ENCODE peak calls at places on chromosomes 13 and 19, in nine cellular contexts. V is transverse colon, S is ovary, B is GM12892, Q is esophagus squamous epithelium, O is stomach, R is adrenal gland, D is IMR-90, E is breast epithelium. P is an unnamed sample.

GRCh38 chr19:47375694-47376588 is 26.8 kb downstream of the DHX34 start:
- DNase-seq in V (no peak), S (no peak), B (no peak), Q (no peak), O (no peak), R (no peak), D (no peak), E (no peak), P (no peak)

GRCh38 chr13:30253830-30254229 is 53.5 kb downstream of the KATNAL1 start:
- DNase-seq in V (no peak), S (no peak), B (no peak), Q (no peak), O (no peak), R (no peak), D (no peak), E (no peak), P (no peak)

GRCh38 chr13:41680900-41681299 is 223.6 kb downstream of the RGCC start:
- DNase-seq in V (no peak), S (no peak), B (no peak), Q (no peak), O (no peak), R (no peak), D (no peak), E (no peak), P (no peak)

GRCh38 chr19:17333611-17334413 is 843 bp downstream of the ANO8 start:
- DNase-seq in V (peak; percentile 53), S (no peak), B (peak; percentile 74), Q (no peak), O (peak; percentile 64), R (peak; percentile 88), D (peak; percentile 80), E (no peak), P (no peak)

GRCh38 chr13:110635405-110636002 is 20.2 kb downstream of the NAXD start:
- DNase-seq in V (no peak), S (no peak), B (no peak), Q (no peak), O (no peak), R (no peak), D (no peak), E (no peak), P (no peak)

GRCh38 chr19:14735915-14736314 is 42.4 kb downstream of the ADGRE2 start:
- DNase-seq in V (no peak), S (no peak), B (no peak), Q (no peak), O (no peak), R (no peak), D (no peak), E (no peak), P (no peak)

GRCh38 chr13:38674208-38674607 is 12.7 kb upstream of the FREM2 start:
- DNase-seq in V (no peak), S (no peak), B (no peak), Q (no peak), O (no peak), R (no peak), D (no peak), E (no peak), P (no peak)

GRCh38 chr13:44426461-44426860 is 52.8 kb downstream of the SERP2 start:
- DNase-seq in V (no peak), S (no peak), B (no peak), Q (no peak), O (no peak), R (no peak), D (no peak), E (no peak), P (peak; percentile 6)

GRCh38 chr13:19154843-19155242 is 26.8 kb downstream of the TUBA3C start:
- DNase-seq in V (no peak), S (no peak), B (no peak), Q (no peak), O (peak; percentile 20), R (no peak), D (no peak), E (no peak), P (no peak)

GRCh38 chr19:38384209-38385027 is 3.4 kb downstream of the GGN start:
- DNase-seq in V (no peak), S (no peak), B (no peak), Q (no peak), O (no peak), R (no peak), D (no peak), E (no peak), P (no peak)

GRCh38 chr19:38386300-38386967 is 1.4 kb downstream of the GGN start:
- DNase-seq in V (no peak), S (no peak), B (no peak), Q (no peak), O (no peak), R (no peak), D (no peak), E (no peak), P (no peak)

GRCh38 chr19:38383743-38384142 is 4.1 kb downstream of the GGN start:
- DNase-seq in V (no peak), S (no peak), B (no peak), Q (no peak), O (no peak), R (no peak), D (no peak), E (no peak), P (no peak)

GRCh38 chr19:38385804-38386257 is 2.0 kb downstream of the GGN start:
- DNase-seq in V (no peak), S (no peak), B (no peak), Q (no peak), O (no peak), R (no peak), D (no peak), E (no peak), P (no peak)

GRCh38 chr19:38385057-38385803 is 2.6 kb downstream of the GGN start:
- DNase-seq in V (no peak), S (no peak), B (no peak), Q (no peak), O (no peak), R (no peak), D (no peak), E (no peak), P (no peak)
- TF ChIP-seq POLR2A in V (no peak), S (no peak), B (no peak), Q (no peak), O (no peak), R (no peak), D (no peak), E (no peak), P (no peak)

DNA sequence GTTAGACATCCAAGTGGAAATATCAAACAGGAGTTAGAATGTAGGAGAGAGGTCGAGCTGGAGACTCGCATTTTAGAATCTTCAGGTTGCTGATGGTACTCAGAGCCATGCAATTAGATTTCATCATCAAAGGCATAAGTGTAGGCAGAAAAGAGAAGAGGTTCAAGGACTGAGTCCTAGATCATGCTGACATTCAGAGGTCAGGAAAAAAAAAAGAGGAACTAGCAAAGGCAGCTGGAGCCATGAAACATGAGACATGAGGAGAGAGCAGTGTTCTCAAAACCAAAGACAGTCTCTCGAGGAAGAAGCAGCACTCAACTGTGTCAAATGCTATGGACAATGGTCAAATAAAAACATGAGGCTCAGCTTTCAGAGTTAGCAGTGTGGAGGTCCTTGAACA is 12.4 kb upstream of the TPP2 start:
- DNase-seq in V (no peak), S (no peak), B (no peak), Q (no peak), O (no peak), R (no peak), D (no peak), E (no peak), P (no peak)
- TF ChIP-seq POLR2A in V (no peak), S (no peak), B (no peak), Q (no peak), O (no peak), R (no peak), D (no peak), E (no peak), P (no peak)

DNA sequence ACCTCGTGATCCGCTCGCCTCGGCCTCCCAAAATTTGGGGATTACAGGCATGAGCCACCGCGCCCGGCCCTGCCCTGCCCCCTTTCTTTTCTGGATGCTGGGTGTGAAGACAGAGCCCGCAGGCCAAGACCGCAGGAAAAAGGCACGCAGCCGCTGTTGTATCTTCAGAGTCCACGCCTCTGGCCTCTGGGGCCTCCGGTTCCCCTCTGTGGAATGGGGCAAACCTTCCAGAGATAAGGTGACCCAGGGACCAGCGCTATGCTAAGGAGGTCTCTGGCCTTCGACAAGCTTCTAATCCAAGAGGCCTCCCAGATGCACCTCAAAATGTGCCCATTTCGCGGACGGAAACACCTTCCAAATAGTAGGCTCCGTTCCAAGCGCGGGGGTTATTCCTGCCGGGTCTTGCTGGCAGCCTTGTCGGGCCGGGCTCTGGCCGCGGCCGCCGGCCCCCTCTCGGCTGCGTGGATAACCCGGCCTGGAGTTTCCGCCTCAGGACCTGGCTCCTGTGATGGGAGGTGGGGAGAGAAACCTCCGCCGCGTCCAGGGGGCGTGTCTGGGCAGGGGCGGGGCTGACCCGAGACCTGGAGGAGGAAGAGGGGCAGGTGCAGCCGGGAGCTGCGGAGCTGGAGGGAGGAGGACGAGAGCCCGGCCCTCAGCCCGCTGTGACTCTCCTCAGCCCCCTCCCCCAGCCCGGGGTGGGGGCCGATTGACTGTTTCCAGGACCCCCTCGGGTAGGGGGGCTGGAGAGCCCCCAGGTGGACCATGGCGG is 13.1 kb downstream of the TJP3 start:
- DNase-seq in V (peak; percentile 97), S (peak; percentile 55), B (peak; percentile 92), Q (no peak), O (peak; percentile 98), R (peak; percentile 75), D (peak; percentile 75), E (peak; percentile 91), P (peak; percentile 95)
- TF ChIP-seq POLR2A in V (peak; percentile 93), S (peak; percentile 29), B (no peak), Q (peak; percentile 65), O (no peak), R (no peak), D (no peak), E (no peak), P (no peak)

GRCh38 chr19:45887311-45887710 is 1.4 kb upstream of the IRF2BP1 start:
- DNase-seq in V (no peak), S (peak; percentile 35), B (no peak), Q (no peak), O (no peak), R (no peak), D (no peak), E (no peak), P (no peak)

GRCh38 chr19:45886427-45887310 is 728 bp upstream of the IRF2BP1 start:
- DNase-seq in V (peak; percentile 93), S (peak; percentile 93), B (peak; percentile 92), Q (peak; percentile 63), O (peak; percentile 93), R (peak; percentile 94), D (peak; percentile 92), E (peak; percentile 86), P (peak; percentile 98)

GRCh38 chr19:45883881-45884681 is 1.9 kb downstream of the IRF2BP1 start:
- DNase-seq in V (no peak), S (peak; percentile 33), B (no peak), Q (no peak), O (peak; percentile 43), R (no peak), D (no peak), E (no peak), P (no peak)

GRCh38 chr19:45884682-45885555 is 1.0 kb downstream of the IRF2BP1 start:
- DNase-seq in V (no peak), S (peak; percentile 38), B (peak; percentile 38), Q (no peak), O (peak; percentile 31), R (no peak), D (no peak), E (peak; percentile 46), P (no peak)

GRCh38 chr19:45885556-45886426 is at the start of gene IRF2BP1:
- DNase-seq in V (peak; percentile 94), S (peak; percentile 95), B (peak; percentile 85), Q (peak; percentile 77), O (peak; percentile 95), R (peak; percentile 94), D (peak; percentile 91), E (peak; percentile 93), P (peak; percentile 99)
- TF ChIP-seq POLR2A in V (no peak), S (peak; percentile 82), B (peak; percentile 44), Q (peak; percentile 74), O (no peak), R (peak; percentile 90), D (no peak), E (no peak), P (no peak)

P was measured in lower leg skin.